ENCODE peak calls at places on chromosomes 7 and 10, in six cellular contexts. R is body of pancreas, A is A549, M is endothelial cell, V is tibial artery, U is pancreas. I is an unnamed sample.

GRCh38 chr7:9453521-9453920 is 1020.1 kb downstream of the NXPH1 start:
- DNase-seq in R (no peak), A (no peak), M (no peak), V (no peak), U (no peak), I (no peak)

GRCh38 chr7:133886797-133887196 is 240.3 kb upstream of the LRGUK start:
- DNase-seq in R (no peak), A (no peak), M (no peak), V (no peak), U (no peak), I (no peak)

GRCh38 chr10:63206997-63207952 is 74.1 kb downstream of the NRBF2 start:
- DNase-seq in R (peak), A (no peak), M (no peak), V (peak), U (no peak), I (no peak)

GRCh38 chr10:110268931-110269640 is 35.6 kb downstream of the SMNDC1 start:
- DNase-seq in R (peak), A (no peak), M (no peak), V (no peak), U (no peak), I (no peak)

GRCh38 chr10:43251664-43252165 is 15.2 kb downstream of the RASGEF1A start:
- DNase-seq in R (no peak), A (no peak), M (no peak), V (peak), U (peak), I (no peak)

GRCh38 chr10:68133553-68133952 is 24.3 kb downstream of the MYPN start:
- DNase-seq in R (no peak), A (no peak), M (no peak), V (no peak), U (no peak), I (no peak)

GRCh38 chr10:6986927-6987326 is 406.9 kb upstream of the PRKCQ start:
- DNase-seq in R (no peak), A (no peak), M (no peak), V (no peak), U (no peak), I (no peak)

GRCh38 chr10:70344144-70344543 is 38.3 kb downstream of the LRRC20 start:
- DNase-seq in R (no peak), A (no peak), M (no peak), V (no peak), U (no peak), I (no peak)

GRCh38 chr7:72272479-72272878 is 139.7 kb downstream of the CALN1 start:
- DNase-seq in R (no peak), A (no peak), M (no peak), V (no peak), U (no peak), I (no peak)

GRCh38 chr7:33129806-33130153 is 416 bp downstream of the BBS9 start:
- DNase-seq in R (no peak), A (no peak), M (no peak), V (no peak), U (no peak), I (no peak)

GRCh38 chr10:78441010-78441409 is 407.3 kb downstream of the RPS24 start:
- DNase-seq in R (peak), A (no peak), M (no peak), V (no peak), U (no peak), I (no peak)
- TF ChIP-seq CTCF in R (no peak), A (no peak), M (no peak), V (no peak), U (no peak), I (no peak)

DNA sequence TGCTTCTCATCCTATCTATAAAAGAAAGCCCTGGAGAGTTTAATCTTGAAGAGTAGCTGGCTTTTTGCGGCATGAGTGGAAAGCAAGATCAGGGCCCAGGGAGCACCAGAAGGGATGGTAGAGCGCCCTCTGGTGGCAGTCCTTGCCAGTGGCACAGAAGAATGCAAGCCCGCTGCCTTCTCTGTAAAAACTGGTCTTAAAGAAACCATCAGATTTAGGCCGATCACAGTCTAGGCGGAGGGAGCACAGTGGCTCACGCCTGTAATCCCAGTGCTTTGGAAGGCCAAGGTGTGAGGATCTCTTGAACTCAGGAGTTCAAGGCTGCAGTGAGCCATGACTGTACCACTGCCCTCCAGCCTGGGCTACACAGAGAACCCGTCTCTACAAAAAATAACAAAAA is 35.6 kb downstream of the CPN1 start:
- DNase-seq in R (peak), A (peak), M (peak), V (peak), U (peak), I (peak)
- TF ChIP-seq CTCF in R (peak), A (peak), M (peak), V (peak), U (peak), I (peak)

GRCh38 chr10:60281792-60282353 is 107.8 kb downstream of the ANK3 start:
- DNase-seq in R (no peak), A (no peak), M (no peak), V (no peak), U (no peak), I (no peak)
- TF ChIP-seq CTCF in R (no peak), A (no peak), M (no peak), V (no peak), U (no peak), I (no peak)

GRCh38 chr7:30390872-30391646 is 87.5 kb downstream of the NOD1 start:
- DNase-seq in R (no peak), A (no peak), M (no peak), V (no peak), U (no peak), I (no peak)

GRCh38 chr7:30395676-30396075 is 82.9 kb downstream of the NOD1 start:
- DNase-seq in R (no peak), A (no peak), M (no peak), V (no peak), U (no peak), I (no peak)

GRCh38 chr7:30391806-30392205 is 86.8 kb downstream of the NOD1 start:
- DNase-seq in R (no peak), A (no peak), M (no peak), V (no peak), U (no peak), I (no peak)

GRCh38 chr7:30396379-30396778 is 82.2 kb downstream of the NOD1 start:
- DNase-seq in R (no peak), A (peak), M (no peak), V (no peak), U (no peak), I (no peak)
- TF ChIP-seq CTCF in R (no peak), A (peak), M (no peak), V (no peak), U (no peak), I (peak)

DNA sequence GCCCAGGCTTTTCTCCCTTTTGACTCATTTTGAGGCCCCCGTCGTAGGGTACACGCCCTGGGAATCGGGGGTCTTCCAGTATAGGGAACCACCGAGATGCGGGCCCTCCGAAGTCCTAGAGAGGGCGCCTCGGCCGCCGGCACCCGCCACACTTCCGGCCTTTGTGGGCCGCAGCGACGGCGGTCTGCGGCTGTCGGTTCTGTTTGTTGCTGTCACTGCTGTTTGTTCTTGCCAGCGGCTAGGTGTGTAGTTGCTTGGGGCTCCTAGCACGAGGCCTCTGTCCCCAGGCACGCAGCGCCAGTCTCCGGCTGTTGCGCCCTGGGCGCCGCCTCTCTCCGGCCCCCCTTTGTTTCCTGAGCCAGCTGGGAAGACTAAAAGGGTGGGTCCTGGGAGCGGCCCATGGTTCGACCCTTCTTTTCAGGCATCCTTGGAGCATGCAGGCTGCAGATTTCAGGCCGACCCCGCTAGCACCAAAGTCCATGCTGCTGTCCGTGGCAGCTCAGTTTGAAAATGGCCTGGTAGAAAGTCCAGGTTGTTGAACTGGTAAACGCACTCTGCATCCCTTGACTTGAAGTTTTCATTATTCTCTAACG is 17.8 kb upstream of the ZKSCAN1 start:
- DNase-seq in R (peak), A (no peak), M (peak), V (peak), U (peak), I (peak)
- TF ChIP-seq CTCF in R (peak), A (no peak), M (peak), V (peak), U (no peak), I (peak)

DNA sequence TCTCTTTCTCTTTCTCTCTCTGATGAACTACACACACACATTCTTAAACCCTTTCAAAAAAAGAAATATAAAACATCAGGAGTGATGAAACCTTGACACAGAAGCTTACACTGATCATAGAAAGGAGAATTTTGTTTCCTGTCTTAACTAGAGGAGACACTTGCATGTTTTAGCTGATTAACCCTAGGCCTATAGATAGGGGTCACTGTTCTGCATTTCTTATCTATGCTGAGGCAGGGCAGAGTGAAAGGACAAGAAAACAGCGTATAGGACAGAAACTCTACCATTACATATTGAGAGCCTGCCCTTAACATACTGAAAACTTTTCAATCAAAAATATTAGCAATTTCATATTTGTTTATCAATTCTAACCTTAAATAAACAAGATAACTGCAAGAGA is 680.6 kb upstream of the MBL2 start:
- DNase-seq in R (no peak), A (peak), M (no peak), V (no peak), U (no peak), I (no peak)
- TF ChIP-seq CTCF in R (no peak), A (no peak), M (no peak), V (no peak), U (no peak), I (no peak)

I was measured in GM13976.